ENCODE peak calls at places on chromosomes 12 and 14, in seven cellular contexts. One of them, this sample, is unnamed. For H3K9me3 and H3K27me3, the result is how much of the 10 kb centered on the place peaks cover.

GRCh38 chr12:95385646-95386045 is 88.3 kb upstream of the METAP2 start:
- DNase-seq in adrenal gland: no peak
- DNase-seq in cardiac muscle cell: no peak
- DNase-seq in transverse colon: no peak
- DNase-seq in AG04450: peak
- DNase-seq in body of pancreas: no peak
- DNase-seq in CD8-positive, alpha-beta memory T cell: no peak
- DNase-seq in this sample: no peak

GRCh38 chr14:50776522-50776921 is 54.4 kb downstream of the NIN start:
- DNase-seq in adrenal gland: no peak
- DNase-seq in CD8-positive, alpha-beta memory T cell: no peak
- DNase-seq in transverse colon: no peak
- DNase-seq in cardiac muscle cell: no peak
- DNase-seq in AG04450: no peak
- DNase-seq in body of pancreas: no peak
- DNase-seq in this sample: no peak

GRCh38 chr12:56118688-56119045 is 601 bp downstream of the ZC3H10 start:
- DNase-seq in AG04450: no peak
- DNase-seq in adrenal gland: no peak
- DNase-seq in CD8-positive, alpha-beta memory T cell: no peak
- DNase-seq in transverse colon: no peak
- DNase-seq in cardiac muscle cell: no peak
- DNase-seq in body of pancreas: no peak
- DNase-seq in this sample: no peak

GRCh38 chr14:59622641-59623040 is 46.0 kb upstream of the CCDC175 start:
- DNase-seq in adrenal gland: no peak
- DNase-seq in AG04450: no peak
- DNase-seq in CD8-positive, alpha-beta memory T cell: no peak
- DNase-seq in body of pancreas: no peak
- DNase-seq in transverse colon: no peak
- DNase-seq in cardiac muscle cell: no peak
- DNase-seq in this sample: no peak

GRCh38 chr12:105928436-105928835 is 210.3 kb downstream of the NUAK1 start:
- DNase-seq in adrenal gland: no peak
- DNase-seq in cardiac muscle cell: no peak
- DNase-seq in transverse colon: peak
- DNase-seq in AG04450: no peak
- DNase-seq in CD8-positive, alpha-beta memory T cell: no peak
- DNase-seq in body of pancreas: peak
- DNase-seq in this sample: no peak

GRCh38 chr12:117892441-117892840 is 76.3 kb downstream of the KSR2 start:
- DNase-seq in adrenal gland: no peak
- DNase-seq in CD8-positive, alpha-beta memory T cell: no peak
- DNase-seq in AG04450: no peak
- DNase-seq in transverse colon: no peak
- DNase-seq in cardiac muscle cell: no peak
- DNase-seq in body of pancreas: no peak
- DNase-seq in this sample: no peak

GRCh38 chr12:93571854-93572711 is at the start of gene SOCS2:
- DNase-seq in CD8-positive, alpha-beta memory T cell: peak
- DNase-seq in body of pancreas: peak
- DNase-seq in cardiac muscle cell: peak
- DNase-seq in transverse colon: peak
- DNase-seq in adrenal gland: peak
- DNase-seq in AG04450: no peak
- DNase-seq in this sample: peak

GRCh38 chr12:68479261-68479581 is 131.5 kb upstream of the RAP1B start:
- DNase-seq in AG04450: peak
- DNase-seq in cardiac muscle cell: no peak
- DNase-seq in body of pancreas: no peak
- DNase-seq in adrenal gland: no peak
- DNase-seq in CD8-positive, alpha-beta memory T cell: no peak
- DNase-seq in transverse colon: no peak
- DNase-seq in this sample: no peak

GRCh38 chr12:12716151-12716844 is 870 bp upstream of the CDKN1B start:
- DNase-seq in AG04450: no peak
- DNase-seq in adrenal gland: no peak
- DNase-seq in cardiac muscle cell: no peak
- DNase-seq in transverse colon: no peak
- DNase-seq in body of pancreas: no peak
- DNase-seq in CD8-positive, alpha-beta memory T cell: no peak
- DNase-seq in this sample: no peak

GRCh38 chr12:18375131-18375530 is 113.8 kb downstream of the PIK3C2G start:
- DNase-seq in cardiac muscle cell: no peak
- DNase-seq in body of pancreas: no peak
- DNase-seq in adrenal gland: no peak
- DNase-seq in CD8-positive, alpha-beta memory T cell: no peak
- DNase-seq in transverse colon: no peak
- DNase-seq in AG04450: no peak
- DNase-seq in this sample: no peak
- H3K9me3 ChIP-seq in cardiac muscle cell: under half
- H3K9me3 ChIP-seq in body of pancreas: under half
- H3K9me3 ChIP-seq in adrenal gland: under half
- H3K9me3 ChIP-seq in CD8-positive, alpha-beta memory T cell: under half
- H3K9me3 ChIP-seq in transverse colon: under half
- H3K9me3 ChIP-seq in AG04450: under half
- H3K9me3 ChIP-seq in this sample: under half

DNA sequence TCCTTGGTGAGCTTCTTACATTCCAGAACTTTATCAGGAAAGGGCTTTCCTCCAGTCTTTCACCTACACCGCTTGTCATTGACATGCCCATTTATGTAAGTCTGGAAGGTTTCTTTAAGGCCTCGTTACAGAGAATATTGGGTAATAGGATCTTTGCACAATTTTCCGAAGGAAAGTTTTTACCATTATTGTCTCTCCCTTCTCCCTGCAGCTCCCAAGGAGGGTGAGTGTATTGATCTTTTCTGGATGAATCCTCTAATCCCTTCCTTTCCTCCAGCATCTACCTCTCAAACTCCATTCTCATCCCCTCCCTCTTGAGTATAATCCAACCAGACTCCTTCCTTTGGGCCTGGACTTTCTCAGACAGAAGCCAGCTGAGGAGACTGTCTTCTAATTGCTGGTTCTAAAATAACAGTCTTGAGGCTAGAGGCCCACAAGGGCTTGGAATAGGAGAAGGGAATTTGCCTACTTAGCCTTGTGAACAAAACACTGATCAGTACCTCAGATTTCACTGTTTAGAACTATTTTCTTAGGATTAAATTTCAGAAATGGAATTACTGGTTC is 21.8 kb downstream of the WNK1 start:
- DNase-seq in CD8-positive, alpha-beta memory T cell: no peak
- DNase-seq in cardiac muscle cell: peak
- DNase-seq in AG04450: no peak
- DNase-seq in adrenal gland: no peak
- DNase-seq in body of pancreas: no peak
- DNase-seq in transverse colon: no peak
- DNase-seq in this sample: peak
- H3K4me3 ChIP-seq in CD8-positive, alpha-beta memory T cell: no peak
- H3K4me3 ChIP-seq in cardiac muscle cell: no peak
- H3K4me3 ChIP-seq in AG04450: no peak
- H3K4me3 ChIP-seq in adrenal gland: no peak
- H3K4me3 ChIP-seq in body of pancreas: no peak
- H3K4me3 ChIP-seq in transverse colon: no peak
- H3K4me3 ChIP-seq in this sample: no peak

GRCh38 chr14:65184032-65184764 is 81.9 kb upstream of the MAX start:
- DNase-seq in body of pancreas: no peak
- DNase-seq in AG04450: no peak
- DNase-seq in adrenal gland: no peak
- DNase-seq in cardiac muscle cell: no peak
- DNase-seq in CD8-positive, alpha-beta memory T cell: no peak
- DNase-seq in transverse colon: no peak
- DNase-seq in this sample: no peak

GRCh38 chr14:65186951-65187350 is 84.6 kb upstream of the MAX start:
- DNase-seq in body of pancreas: no peak
- DNase-seq in adrenal gland: no peak
- DNase-seq in AG04450: no peak
- DNase-seq in transverse colon: no peak
- DNase-seq in CD8-positive, alpha-beta memory T cell: no peak
- DNase-seq in cardiac muscle cell: no peak
- DNase-seq in this sample: peak

GRCh38 chr14:65185859-65186258 is 83.5 kb upstream of the MAX start:
- DNase-seq in CD8-positive, alpha-beta memory T cell: no peak
- DNase-seq in adrenal gland: no peak
- DNase-seq in cardiac muscle cell: no peak
- DNase-seq in AG04450: no peak
- DNase-seq in body of pancreas: no peak
- DNase-seq in transverse colon: no peak
- DNase-seq in this sample: no peak

GRCh38 chr14:65190312-65190711 is 88.0 kb upstream of the MAX start:
- DNase-seq in cardiac muscle cell: no peak
- DNase-seq in adrenal gland: no peak
- DNase-seq in body of pancreas: no peak
- DNase-seq in CD8-positive, alpha-beta memory T cell: no peak
- DNase-seq in transverse colon: no peak
- DNase-seq in AG04450: no peak
- DNase-seq in this sample: no peak

DNA sequence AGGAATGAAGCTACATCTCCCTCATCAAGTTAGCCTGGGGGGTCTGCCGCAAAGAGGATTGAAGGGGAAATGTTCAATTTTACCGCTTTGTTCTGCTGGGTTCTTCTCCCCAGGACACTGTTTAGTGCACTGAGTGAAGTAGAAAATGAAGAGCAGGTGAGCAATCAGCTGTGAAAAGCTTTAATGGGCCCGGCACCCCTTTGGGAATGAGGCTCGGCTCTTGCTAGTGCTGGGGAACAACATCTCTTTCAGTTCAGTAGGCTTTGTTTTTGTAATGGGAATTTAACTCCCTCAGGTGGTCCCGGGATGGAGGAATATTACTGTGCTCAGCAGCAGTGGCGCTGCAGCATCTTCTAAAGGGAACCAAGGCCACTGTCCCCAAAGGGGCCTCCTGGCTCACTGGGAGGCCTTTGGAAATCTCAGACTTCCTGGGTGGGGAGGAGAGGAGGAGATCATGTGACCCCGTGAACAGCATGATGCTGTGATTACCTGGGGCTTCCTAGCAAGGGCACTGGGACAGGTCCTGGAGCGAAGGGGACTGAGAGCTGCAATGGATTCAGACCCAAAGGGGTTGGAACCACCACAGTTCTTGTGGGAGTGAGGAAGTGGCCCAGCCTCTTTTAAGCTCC is 85.2 kb upstream of the MAX start:
- DNase-seq in cardiac muscle cell: no peak
- DNase-seq in transverse colon: no peak
- DNase-seq in adrenal gland: no peak
- DNase-seq in AG04450: no peak
- DNase-seq in body of pancreas: no peak
- DNase-seq in CD8-positive, alpha-beta memory T cell: no peak
- DNase-seq in this sample: no peak
- H3K27me3 ChIP-seq in cardiac muscle cell: under half
- H3K27me3 ChIP-seq in transverse colon: under half
- H3K27me3 ChIP-seq in adrenal gland: under half
- H3K27me3 ChIP-seq in AG04450: under half
- H3K27me3 ChIP-seq in body of pancreas: under half
- H3K27me3 ChIP-seq in CD8-positive, alpha-beta memory T cell: under half
- H3K27me3 ChIP-seq in this sample: under half

GRCh38 chr12:76199808-76200207 is 115.3 kb upstream of the NAP1L1 start:
- DNase-seq in transverse colon: no peak
- DNase-seq in adrenal gland: no peak
- DNase-seq in CD8-positive, alpha-beta memory T cell: no peak
- DNase-seq in AG04450: peak
- DNase-seq in cardiac muscle cell: no peak
- DNase-seq in body of pancreas: no peak
- DNase-seq in this sample: no peak
- H3K9me3 ChIP-seq in transverse colon: under half
- H3K9me3 ChIP-seq in adrenal gland: under half
- H3K9me3 ChIP-seq in CD8-positive, alpha-beta memory T cell: under half
- H3K9me3 ChIP-seq in AG04450: under half
- H3K9me3 ChIP-seq in cardiac muscle cell: under half
- H3K9me3 ChIP-seq in body of pancreas: under half
- H3K9me3 ChIP-seq in this sample: under half

GRCh38 chr14:31960039-31960438 is 117.1 kb upstream of the ARHGAP5 start:
- DNase-seq in transverse colon: no peak
- DNase-seq in AG04450: no peak
- DNase-seq in body of pancreas: no peak
- DNase-seq in cardiac muscle cell: no peak
- DNase-seq in adrenal gland: no peak
- DNase-seq in CD8-positive, alpha-beta memory T cell: no peak
- DNase-seq in this sample: no peak
- H3K4me3 ChIP-seq in transverse colon: no peak
- H3K4me3 ChIP-seq in AG04450: no peak
- H3K4me3 ChIP-seq in body of pancreas: no peak
- H3K4me3 ChIP-seq in cardiac muscle cell: no peak
- H3K4me3 ChIP-seq in adrenal gland: no peak
- H3K4me3 ChIP-seq in CD8-positive, alpha-beta memory T cell: no peak
- H3K4me3 ChIP-seq in this sample: no peak

GRCh38 chr14:92924247-92924646 is 1.3 kb downstream of the CHGA start:
- DNase-seq in AG04450: no peak
- DNase-seq in adrenal gland: no peak
- DNase-seq in CD8-positive, alpha-beta memory T cell: no peak
- DNase-seq in body of pancreas: no peak
- DNase-seq in transverse colon: no peak
- DNase-seq in cardiac muscle cell: no peak
- DNase-seq in this sample: no peak

GRCh38 chr14:92926931-92927330 is 4.0 kb downstream of the CHGA start:
- DNase-seq in adrenal gland: no peak
- DNase-seq in body of pancreas: no peak
- DNase-seq in AG04450: no peak
- DNase-seq in cardiac muscle cell: no peak
- DNase-seq in transverse colon: no peak
- DNase-seq in CD8-positive, alpha-beta memory T cell: no peak
- DNase-seq in this sample: no peak

GRCh38 chr14:92926180-92926845 is 3.4 kb downstream of the CHGA start:
- DNase-seq in cardiac muscle cell: no peak
- DNase-seq in transverse colon: no peak
- DNase-seq in CD8-positive, alpha-beta memory T cell: no peak
- DNase-seq in AG04450: no peak
- DNase-seq in adrenal gland: no peak
- DNase-seq in body of pancreas: no peak
- DNase-seq in this sample: no peak

GRCh38 chr14:92923744-92924103 is 774 bp downstream of the CHGA start:
- DNase-seq in transverse colon: no peak
- DNase-seq in adrenal gland: no peak
- DNase-seq in CD8-positive, alpha-beta memory T cell: no peak
- DNase-seq in body of pancreas: no peak
- DNase-seq in cardiac muscle cell: no peak
- DNase-seq in AG04450: no peak
- DNase-seq in this sample: no peak

DNA sequence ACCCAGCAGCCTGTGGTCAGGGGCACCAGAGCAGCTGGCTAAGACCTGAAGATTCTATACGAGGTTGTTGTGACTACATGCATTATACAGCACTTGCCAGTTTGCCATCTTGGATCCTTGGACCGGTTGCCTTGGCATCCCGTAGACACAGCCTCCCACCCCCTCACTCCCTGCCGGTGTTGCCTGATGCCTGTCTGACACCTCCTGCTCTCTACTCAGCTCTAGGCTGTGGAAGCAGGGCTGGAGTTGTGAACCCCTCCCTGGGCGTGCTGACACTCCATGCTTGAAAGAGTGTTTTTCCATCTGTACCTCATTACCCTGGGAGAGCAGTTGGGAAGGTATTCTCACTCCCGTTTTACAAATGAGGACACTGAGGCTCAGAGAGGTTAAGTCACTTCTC is 2.5 kb downstream of the CHGA start:
- DNase-seq in transverse colon: no peak
- DNase-seq in body of pancreas: no peak
- DNase-seq in AG04450: no peak
- DNase-seq in CD8-positive, alpha-beta memory T cell: no peak
- DNase-seq in adrenal gland: no peak
- DNase-seq in cardiac muscle cell: no peak
- DNase-seq in this sample: no peak
- H3K27me3 ChIP-seq in transverse colon: under half
- H3K27me3 ChIP-seq in body of pancreas: under half
- H3K27me3 ChIP-seq in AG04450: under half
- H3K27me3 ChIP-seq in CD8-positive, alpha-beta memory T cell: under half
- H3K27me3 ChIP-seq in adrenal gland: under half
- H3K27me3 ChIP-seq in cardiac muscle cell: under half
- H3K27me3 ChIP-seq in this sample: under half

GRCh38 chr14:35389315-35389667 is 15.3 kb downstream of the NFKBIA start:
- DNase-seq in body of pancreas: no peak
- DNase-seq in CD8-positive, alpha-beta memory T cell: no peak
- DNase-seq in adrenal gland: no peak
- DNase-seq in transverse colon: no peak
- DNase-seq in cardiac muscle cell: no peak
- DNase-seq in AG04450: no peak
- DNase-seq in this sample: no peak
- H3K9me3 ChIP-seq in body of pancreas: under half
- H3K9me3 ChIP-seq in CD8-positive, alpha-beta memory T cell: under half
- H3K9me3 ChIP-seq in adrenal gland: under half
- H3K9me3 ChIP-seq in transverse colon: under half
- H3K9me3 ChIP-seq in cardiac muscle cell: under half
- H3K9me3 ChIP-seq in AG04450: under half
- H3K9me3 ChIP-seq in this sample: under half

This sample was measured in WERI-Rb-1.